ENCODE peak calls at places on chromosomes 1 and 21, in seven cellular contexts. Q is OCI-LY7, C is cardiac fibroblast, H is esophagus squamous epithelium, S is AG10803, U is astrocyte, D is BE2C. M is an unnamed sample.

GRCh38 chr1:44784094-44785026 is 3.6 kb downstream of the BEST4 start:
- DNase-seq in Q (peak), C (no peak), H (no peak), S (no peak), U (no peak), D (peak), M (peak)

GRCh38 chr1:222066539-222066938 is 324.6 kb upstream of the DUSP10 start:
- DNase-seq in Q (no peak), C (no peak), H (no peak), S (no peak), U (no peak), D (no peak), M (no peak)

GRCh38 chr1:184945034-184945433 is 29.3 kb downstream of the NIBAN1 start:
- DNase-seq in Q (no peak), C (peak), H (no peak), S (peak), U (peak), D (no peak), M (peak)

GRCh38 chr1:52348704-52349301 is 17.2 kb downstream of the CC2D1B start:
- DNase-seq in Q (no peak), C (peak), H (no peak), S (peak), U (no peak), D (peak), M (no peak)

GRCh38 chr1:2314297-2314802 is 77.0 kb downstream of the MORN1 start:
- DNase-seq in Q (no peak), C (peak), H (no peak), S (peak), U (no peak), D (peak), M (no peak)

GRCh38 chr1:238370600-238370999 is 479.9 kb upstream of the ZP4 start:
- DNase-seq in Q (no peak), C (no peak), H (no peak), S (no peak), U (no peak), D (no peak), M (no peak)

GRCh38 chr1:216596298-216596947 is 126.8 kb downstream of the ESRRG start:
- DNase-seq in Q (no peak), C (no peak), H (no peak), S (peak), U (no peak), D (peak), M (no peak)

GRCh38 chr1:205678286-205679111 is 1.8 kb downstream of the SLC45A3 start:
- DNase-seq in Q (no peak), C (peak), H (no peak), S (no peak), U (peak), D (no peak), M (no peak)

GRCh38 chr1:51564124-51564523 is 45.1 kb upstream of the EPS15 start:
- DNase-seq in Q (no peak), C (peak), H (no peak), S (peak), U (no peak), D (no peak), M (peak)

GRCh38 chr1:192747305-192747704 is 61.5 kb upstream of the RGS2 start:
- DNase-seq in Q (no peak), C (peak), H (no peak), S (peak), U (peak), D (no peak), M (no peak)

GRCh38 chr1:228144213-228145049 is 4.4 kb downstream of the GUK1 start:
- DNase-seq in Q (no peak), C (no peak), H (no peak), S (no peak), U (no peak), D (no peak), M (no peak)

GRCh38 chr1:20370628-20371200 is 80.0 kb downstream of the VWA5B1 start:
- DNase-seq in Q (no peak), C (no peak), H (no peak), S (peak), U (no peak), D (peak), M (no peak)

GRCh38 chr1:156813298-156813697 is 3.4 kb downstream of the SH2D2A start:
- DNase-seq in Q (no peak), C (no peak), H (no peak), S (no peak), U (no peak), D (no peak), M (no peak)

GRCh38 chr1:210598135-210598652 is 269.5 kb downstream of the HHAT start:
- DNase-seq in Q (no peak), C (peak), H (no peak), S (peak), U (peak), D (no peak), M (no peak)

GRCh38 chr1:99963041-99963795 is 6.6 kb upstream of the SLC35A3 start:
- DNase-seq in Q (no peak), C (peak), H (no peak), S (peak), U (peak), D (no peak), M (no peak)

GRCh38 chr1:85344256-85344694 is 67.8 kb upstream of the BCL10 start:
- DNase-seq in Q (peak), C (peak), H (no peak), S (peak), U (peak), D (peak), M (no peak)

GRCh38 chr1:197688233-197688632 is 87.0 kb downstream of the DENND1B start:
- DNase-seq in Q (no peak), C (no peak), H (no peak), S (no peak), U (no peak), D (no peak), M (no peak)

GRCh38 chr1:182348916-182349747 is 42.5 kb downstream of the GLUL start:
- DNase-seq in Q (no peak), C (peak), H (no peak), S (peak), U (no peak), D (no peak), M (no peak)

GRCh38 chr21:17742181-17742580 is 77.0 kb downstream of the C21orf91 start:
- DNase-seq in Q (no peak), C (no peak), H (no peak), S (no peak), U (no peak), D (no peak), M (no peak)

GRCh38 chr1:228366062-228366850 is 40.4 kb downstream of the TRIM11 start:
- DNase-seq in Q (no peak), C (no peak), H (no peak), S (no peak), U (no peak), D (peak), M (no peak)

GRCh38 chr1:205928256-205928655 is 15.0 kb downstream of the SLC26A9 start:
- DNase-seq in Q (no peak), C (no peak), H (no peak), S (no peak), U (no peak), D (no peak), M (no peak)

GRCh38 chr21:45465611-45466329 is 60.8 kb downstream of the COL18A1 start:
- DNase-seq in Q (no peak), C (no peak), H (no peak), S (no peak), U (no peak), D (no peak), M (no peak)

GRCh38 chr21:41367598-41368360 is 6.0 kb downstream of the MX2 start:
- DNase-seq in Q (peak), C (no peak), H (peak), S (no peak), U (no peak), D (no peak), M (peak)

GRCh38 chr1:65818966-65819365 is 26.3 kb downstream of the PDE4B start:
- DNase-seq in Q (no peak), C (no peak), H (no peak), S (no peak), U (no peak), D (no peak), M (no peak)

GRCh38 chr1:178101654-178102053 is 7.8 kb downstream of the RASAL2 start:
- DNase-seq in Q (no peak), C (peak), H (no peak), S (peak), U (no peak), D (no peak), M (no peak)

GRCh38 chr1:63506782-63507181 is 16.2 kb downstream of the ITGB3BP start:
- DNase-seq in Q (no peak), C (no peak), H (no peak), S (no peak), U (no peak), D (no peak), M (no peak)

GRCh38 chr21:29470397-29470796 is 171.7 kb downstream of the BACH1 start:
- DNase-seq in Q (no peak), C (no peak), H (no peak), S (no peak), U (peak), D (no peak), M (no peak)

GRCh38 chr1:173190101-173190895 is 16.8 kb downstream of the TNFSF4 start:
- DNase-seq in Q (no peak), C (peak), H (peak), S (peak), U (peak), D (peak), M (no peak)

GRCh38 chr1:100921110-100921706 is 25.3 kb downstream of the SLC30A7 start:
- DNase-seq in Q (peak), C (peak), H (no peak), S (peak), U (peak), D (peak), M (peak)

GRCh38 chr1:81174052-81174451 is 626.7 kb upstream of the ADGRL2 start:
- DNase-seq in Q (no peak), C (no peak), H (no peak), S (peak), U (peak), D (no peak), M (no peak)

GRCh38 chr1:89808429-89809117 is 12.3 kb upstream of the LRRC8D start:
- DNase-seq in Q (no peak), C (peak), H (no peak), S (peak), U (peak), D (no peak), M (no peak)

GRCh38 chr21:46001821-46002681 is 20.5 kb downstream of the COL6A1 start:
- DNase-seq in Q (no peak), C (no peak), H (no peak), S (no peak), U (no peak), D (peak), M (no peak)

GRCh38 chr1:153940756-153941155 is 5.8 kb downstream of the DENND4B start:
- DNase-seq in Q (no peak), C (no peak), H (no peak), S (no peak), U (no peak), D (no peak), M (no peak)

GRCh38 chr1:202105571-202106339 is 17.0 kb upstream of the GPR37L1 start:
- DNase-seq in Q (no peak), C (peak), H (no peak), S (peak), U (peak), D (peak), M (no peak)
- H3K4me3 ChIP-seq in Q (no peak), C (no peak), H (no peak), S (no peak), U (no peak), D (no peak), M (no peak)

GRCh38 chr21:25565272-25566199 is 41.7 kb downstream of the MRPL39 start:
- DNase-seq in Q (no peak), C (no peak), H (no peak), S (no peak), U (no peak), D (no peak), M (no peak)
- TF ChIP-seq CTCF in Q (no peak), C (no peak), H (no peak), S (no peak), U (no peak), D (no peak), M (no peak)

GRCh38 chr1:9282436-9282955 is 10.2 kb upstream of the SPSB1 start:
- DNase-seq in Q (no peak), C (no peak), H (no peak), S (no peak), U (no peak), D (no peak), M (no peak)

GRCh38 chr1:9279172-9279840 is 13.4 kb upstream of the SPSB1 start:
- DNase-seq in Q (no peak), C (no peak), H (no peak), S (no peak), U (peak), D (no peak), M (no peak)

GRCh38 chr1:9280015-9280860 is 12.5 kb upstream of the SPSB1 start:
- DNase-seq in Q (no peak), C (peak), H (no peak), S (peak), U (peak), D (peak), M (no peak)

GRCh38 chr1:9281907-9282306 is 10.8 kb upstream of the SPSB1 start:
- DNase-seq in Q (no peak), C (no peak), H (no peak), S (no peak), U (no peak), D (no peak), M (no peak)

GRCh38 chr1:9281071-9281827 is 11.4 kb upstream of the SPSB1 start:
- DNase-seq in Q (no peak), C (peak), H (no peak), S (peak), U (peak), D (no peak), M (no peak)
- H3K4me3 ChIP-seq in Q (no peak), C (no peak), H (no peak), S (no peak), U (no peak), D (no peak), M (no peak)

GRCh38 chr1:155001688-155002474 is 721 bp upstream of the ZBTB7B start:
- DNase-seq in Q (peak), C (peak), H (peak), S (peak), U (peak), D (peak), M (peak)
- TF ChIP-seq CTCF in Q (peak), C (peak), H (peak), S (peak), U (no peak), D (peak), M (peak)

GRCh38 chr1:26996665-26997064 is 3.2 kb downstream of the TRNP1 start:
- DNase-seq in Q (no peak), C (no peak), H (no peak), S (no peak), U (no peak), D (no peak), M (no peak)
- H3K4me3 ChIP-seq in Q (no peak), C (peak), H (peak), S (peak), U (no peak), D (no peak), M (no peak)

GRCh38 chr1:47178020-47178419 is 11.8 kb downstream of the PDZK1IP1 start:
- DNase-seq in Q (no peak), C (no peak), H (no peak), S (no peak), U (no peak), D (no peak), M (no peak)

GRCh38 chr1:47178665-47179022 is 11.2 kb downstream of the PDZK1IP1 start:
- DNase-seq in Q (no peak), C (no peak), H (no peak), S (no peak), U (no peak), D (no peak), M (no peak)

GRCh38 chr1:47180603-47181094 is 9.2 kb downstream of the PDZK1IP1 start:
- DNase-seq in Q (no peak), C (peak), H (no peak), S (peak), U (no peak), D (no peak), M (no peak)

GRCh38 chr1:47179988-47180563 is 9.8 kb downstream of the PDZK1IP1 start:
- DNase-seq in Q (no peak), C (no peak), H (no peak), S (no peak), U (no peak), D (no peak), M (no peak)

DNA sequence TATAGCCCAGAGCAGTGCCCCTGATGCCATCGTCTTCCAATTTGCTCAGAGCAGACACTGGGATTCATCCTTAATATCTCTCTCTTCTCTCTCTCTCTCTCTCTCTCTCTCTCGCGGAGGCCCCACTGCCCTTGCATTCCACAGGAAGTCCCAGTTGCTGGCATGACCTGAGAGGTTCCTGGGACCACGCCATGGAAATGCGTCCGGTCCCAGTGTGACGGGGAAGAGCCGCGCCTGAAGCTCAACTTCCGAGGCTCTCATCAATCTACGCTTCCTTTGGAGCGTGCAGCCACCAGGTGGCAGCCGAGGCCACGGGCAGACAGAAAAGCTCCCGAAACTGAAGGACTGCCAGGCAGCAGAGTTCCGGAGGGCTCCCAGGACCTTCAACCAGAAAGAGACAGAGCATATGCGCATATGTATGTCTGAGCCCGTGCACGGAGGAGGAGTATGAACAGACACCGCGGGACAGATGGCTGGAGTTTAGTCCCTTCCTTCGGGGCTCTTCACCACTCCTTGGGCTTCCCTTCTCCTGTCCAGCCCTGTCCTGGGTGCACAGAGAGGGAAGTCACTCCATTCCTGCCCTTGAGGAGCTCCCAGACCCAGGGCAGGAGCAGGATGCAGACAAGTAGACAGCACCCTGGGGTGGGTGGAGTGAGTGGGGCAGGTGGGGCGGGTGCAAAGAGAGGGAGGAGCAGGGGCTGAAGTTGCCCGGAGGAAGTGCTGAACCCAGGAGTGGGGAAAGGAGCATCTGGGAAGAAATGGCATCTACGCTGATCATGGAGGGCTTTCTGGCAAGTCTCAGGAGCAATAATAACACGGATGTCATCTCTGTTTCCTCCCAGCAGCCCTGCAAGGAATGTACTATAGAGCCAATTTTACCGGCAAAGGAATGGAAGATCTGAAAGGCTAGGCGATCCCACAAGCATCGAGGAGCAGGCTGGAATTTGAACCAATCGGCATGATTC is 10.5 kb downstream of the PDZK1IP1 start:
- DNase-seq in Q (peak), C (peak), H (peak), S (peak), U (peak), D (peak), M (peak)
- TF ChIP-seq CTCF in Q (peak), C (peak), H (peak), S (peak), U (peak), D (peak), M (peak)

GRCh38 chr1:18636762-18637552 is 6.3 kb downstream of the PAX7 start:
- DNase-seq in Q (no peak), C (no peak), H (no peak), S (no peak), U (no peak), D (no peak), M (no peak)
- H3K4me3 ChIP-seq in Q (no peak), C (no peak), H (no peak), S (no peak), U (no peak), D (no peak), M (no peak)

GRCh38 chr1:88451856-88452255 is 232.2 kb upstream of the PKN2 start:
- DNase-seq in Q (no peak), C (no peak), H (no peak), S (no peak), U (no peak), D (no peak), M (no peak)
- TF ChIP-seq CTCF in Q (no peak), C (no peak), H (no peak), S (no peak), U (no peak), D (no peak), M (no peak)